ENCODE peak calls at places on chromosomes 2 and 18, in ten cellular contexts. V is NCI-H1092 treated with DMSO at 0.1 percent for 48 hours, Y is neuronal stem cell, T is K562, G is H54, H is pancreas, U is midbrain, I is NCI-H2029, N is NCI-H1436, M is epithelial cell of esophagus. A is an unnamed sample.

GRCh38 chr2:103656558-103656957 is 894.7 kb downstream of the TMEM182 start:
- DNase-seq in V (no peak), Y (peak; percentile 12), T (no peak), G (no peak), H (no peak), U (no peak), I (no peak), N (no peak), M (peak; percentile 5), A (no peak)

GRCh38 chr2:75466708-75467311 is 93.9 kb downstream of the EVA1A start:
- DNase-seq in V (peak; percentile 16), Y (peak; percentile 29), T (peak; percentile 68), G (no peak), H (peak; percentile 30), U (no peak), I (no peak), N (no peak), M (peak; percentile 57), A (no peak)

GRCh38 chr18:10374615-10375295 is 79.7 kb upstream of the APCDD1 start:
- DNase-seq in V (no peak), Y (no peak), T (no peak), G (no peak), H (no peak), U (no peak), I (no peak), N (no peak), M (peak; percentile 75), A (no peak)

GRCh38 chr2:239118675-239119211 is 270.9 kb downstream of the TWIST2 start:
- DNase-seq in V (no peak), Y (no peak), T (no peak), G (no peak), H (no peak), U (no peak), I (no peak), N (no peak), M (no peak), A (no peak)

GRCh38 chr2:173752152-173752551 is 213.0 kb downstream of the SP3 start:
- DNase-seq in V (no peak), Y (no peak), T (no peak), G (no peak), H (no peak), U (no peak), I (no peak), N (no peak), M (peak; percentile 38), A (no peak)

GRCh38 chr2:231614559-231615057 is 21.9 kb downstream of the TEX44 start:
- DNase-seq in V (no peak), Y (no peak), T (no peak), G (no peak), H (peak; percentile 37), U (no peak), I (no peak), N (no peak), M (no peak), A (peak; percentile 81)

GRCh38 chr2:102144128-102144527 is 1.6 kb downstream of the IL1R1 start:
- DNase-seq in V (no peak), Y (no peak), T (no peak), G (no peak), H (no peak), U (no peak), I (no peak), N (no peak), M (no peak), A (no peak)

GRCh38 chr18:58871514-58872490 is 7.1 kb downstream of the ZNF532 start:
- DNase-seq in V (no peak), Y (no peak), T (no peak), G (no peak), H (no peak), U (no peak), I (no peak), N (no peak), M (no peak), A (no peak)

GRCh38 chr18:55163550-55163949 is 204.3 kb upstream of the CCDC68 start:
- DNase-seq in V (no peak), Y (no peak), T (peak; percentile 15), G (no peak), H (no peak), U (no peak), I (no peak), N (no peak), M (no peak), A (no peak)

GRCh38 chr2:172288603-172289002 is 138.8 kb upstream of the ITGA6 start:
- DNase-seq in V (peak; percentile 15), Y (no peak), T (no peak), G (peak; percentile 26), H (no peak), U (no peak), I (peak; percentile 49), N (peak; percentile 30), M (peak; percentile 92), A (no peak)

GRCh38 chr2:109117780-109118179 is 11.2 kb upstream of the SH3RF3 start:
- DNase-seq in V (no peak), Y (no peak), T (no peak), G (no peak), H (no peak), U (no peak), I (no peak), N (no peak), M (no peak), A (no peak)

GRCh38 chr2:37905033-37905432 is 20.1 kb upstream of the RMDN2 start:
- DNase-seq in V (no peak), Y (no peak), T (no peak), G (no peak), H (no peak), U (no peak), I (no peak), N (no peak), M (no peak), A (no peak)

GRCh38 chr2:169397697-169398096 is 35.4 kb upstream of the LRP2 start:
- DNase-seq in V (peak; percentile 10), Y (no peak), T (no peak), G (no peak), H (no peak), U (peak; percentile 19), I (no peak), N (no peak), M (peak; percentile 10), A (peak; percentile 5)

GRCh38 chr18:48036641-48037421 is 106.4 kb upstream of the SMAD2 start:
- DNase-seq in V (peak; percentile 57), Y (no peak), T (no peak), G (no peak), H (peak; percentile 35), U (no peak), I (peak; percentile 75), N (no peak), M (no peak), A (no peak)

GRCh38 chr2:69709290-69709689 is 32.6 kb upstream of the ANXA4 start:
- DNase-seq in V (no peak), Y (no peak), T (no peak), G (no peak), H (no peak), U (peak; percentile 7), I (no peak), N (no peak), M (no peak), A (no peak)

GRCh38 chr18:12744103-12744502 is 41.3 kb downstream of the PSMG2 start:
- DNase-seq in V (peak; percentile 20), Y (no peak), T (no peak), G (peak; percentile 52), H (no peak), U (peak; percentile 34), I (no peak), N (peak; percentile 27), M (peak; percentile 78), A (peak; percentile 23)

GRCh38 chr2:48529189-48529588 is 765 bp upstream of the STON1 start:
- DNase-seq in V (peak; percentile 12), Y (no peak), T (no peak), G (no peak), H (no peak), U (no peak), I (peak; percentile 19), N (peak; percentile 7), M (no peak), A (no peak)

GRCh38 chr2:190023860-190024259 is 38.7 kb downstream of the MSTN start:
- DNase-seq in V (peak; percentile 8), Y (peak; percentile 17), T (peak; percentile 6), G (peak; percentile 7), H (no peak), U (peak; percentile 12), I (peak; percentile 34), N (peak; percentile 59), M (peak; percentile 77), A (peak; percentile 8)

GRCh38 chr18:22637787-22638186 is 220.1 kb upstream of the CTAGE1 start:
- DNase-seq in V (no peak), Y (no peak), T (no peak), G (no peak), H (no peak), U (no peak), I (no peak), N (no peak), M (peak; percentile 57), A (no peak)

GRCh38 chr2:12728221-12728777 is 11.6 kb downstream of the TRIB2 start:
- DNase-seq in V (no peak), Y (no peak), T (no peak), G (no peak), H (no peak), U (no peak), I (no peak), N (no peak), M (no peak), A (no peak)

GRCh38 chr2:155022531-155022930 is 324.0 kb downstream of the KCNJ3 start:
- DNase-seq in V (no peak), Y (no peak), T (no peak), G (no peak), H (no peak), U (no peak), I (no peak), N (no peak), M (peak; percentile 3), A (no peak)

GRCh38 chr2:143877056-143877455 is 642.9 kb downstream of the ZEB2 start:
- DNase-seq in V (no peak), Y (no peak), T (no peak), G (no peak), H (no peak), U (no peak), I (no peak), N (no peak), M (no peak), A (no peak)